ENCODE peak calls at places on chromosomes 2 and 18, in seven cellular contexts. A is iris pigment epithelial cell; G is CD8-positive, alpha-beta T cell; R is activated CD4-positive, alpha-beta T cell treated with anti-CD3 and anti-CD28 coated beads, Interleukin-2, amount 50 U/mL, for 4 hours; K is HCEC 1CT; S is T-helper 22 cell; F is cardiac muscle cell. X is an unnamed sample.

GRCh38 chr2:19900536-19901200 is 1.1 kb downstream of the TTC32 start:
- DNase-seq in K (no peak), R (peak), S (peak), F (peak), A (peak), G (peak), X (peak)

GRCh38 chr18:24427484-24427883 is 1.0 kb downstream of the IMPACT start:
- DNase-seq in G (no peak), K (peak), S (no peak), A (peak), F (peak), R (no peak), X (no peak)

GRCh38 chr2:128601298-128602037 is 282.8 kb upstream of the HS6ST1 start:
- DNase-seq in A (no peak), G (no peak), K (no peak), S (no peak), F (no peak), R (no peak), X (no peak)

GRCh38 chr2:28707592-28707991 is 44.0 kb upstream of the PPP1CB start:
- DNase-seq in S (no peak), K (no peak), R (no peak), A (no peak), G (no peak), F (no peak), X (no peak)

GRCh38 chr2:46847726-46848421 is 67.7 kb downstream of the MCFD2 start:
- DNase-seq in R (no peak), S (no peak), A (peak), K (peak), G (no peak), F (peak), X (no peak)

GRCh38 chr2:24878341-24878740 is 41.7 kb downstream of the ADCY3 start:
- DNase-seq in S (no peak), G (no peak), F (no peak), K (no peak), A (no peak), R (no peak), X (no peak)

GRCh38 chr2:177998006-177998405 is 74.6 kb downstream of the PDE11A start:
- DNase-seq in S (no peak), F (no peak), R (no peak), K (peak), A (peak), G (no peak), X (no peak)

GRCh38 chr2:180873219-180873618 is 107.2 kb upstream of the UBE2E3 start:
- DNase-seq in S (no peak), K (no peak), G (no peak), A (no peak), R (no peak), F (no peak), X (no peak)

GRCh38 chr2:73205611-73206010 is 3.2 kb downstream of the NOTO start:
- DNase-seq in S (no peak), G (no peak), R (no peak), A (no peak), F (no peak), K (no peak), X (no peak)

GRCh38 chr2:197145471-197146056 is 165.0 kb downstream of the ANKRD44 start:
- DNase-seq in G (peak), S (peak), K (no peak), A (no peak), F (no peak), R (no peak), X (no peak)

GRCh38 chr2:4882421-4882820 is 809.8 kb upstream of the SOX11 start:
- DNase-seq in S (no peak), F (no peak), G (no peak), A (no peak), K (no peak), R (no peak), X (no peak)

GRCh38 chr18:35588995-35589394 is 7.5 kb downstream of the GALNT1 start:
- DNase-seq in G (peak), K (no peak), A (no peak), F (no peak), R (peak), S (no peak), X (peak)

GRCh38 chr2:24832526-24832925 is 39.3 kb downstream of the CENPO start:
- DNase-seq in F (no peak), A (no peak), K (no peak), R (no peak), G (no peak), S (no peak), X (no peak)

GRCh38 chr2:16745466-16745865 is 79.8 kb upstream of the CYRIA start:
- DNase-seq in K (no peak), S (no peak), R (no peak), A (no peak), F (no peak), G (no peak), X (no peak)

GRCh38 chr2:171522057-171522803 is at the start of gene CYBRD1:
- DNase-seq in K (peak), S (no peak), A (peak), G (no peak), R (no peak), F (peak), X (no peak)

GRCh38 chr2:45889053-45889452 is 237.6 kb downstream of the PRKCE start:
- DNase-seq in K (no peak), A (peak), F (peak), G (peak), S (no peak), R (peak), X (peak)

GRCh38 chr2:148813603-148814065 is 61.4 kb upstream of the KIF5C start:
- DNase-seq in K (no peak), R (peak), A (no peak), G (peak), S (peak), F (no peak), X (no peak)

GRCh38 chr2:105925390-105925789 is 180.7 kb downstream of the NCK2 start:
- DNase-seq in A (no peak), S (no peak), G (no peak), K (no peak), R (no peak), F (no peak), X (no peak)

GRCh38 chr2:227406177-227407031 is 18.7 kb upstream of the SCYGR1 start:
- DNase-seq in A (peak), K (peak), S (no peak), G (no peak), F (peak), R (no peak), X (peak)

GRCh38 chr2:73995810-73996209 is 11.1 kb downstream of the TET3 start:
- DNase-seq in G (no peak), K (no peak), S (no peak), R (no peak), A (no peak), F (no peak), X (no peak)

GRCh38 chr2:227862741-227863588 is 8.5 kb upstream of the DAW1 start:
- DNase-seq in G (no peak), A (peak), K (peak), F (peak), S (no peak), R (no peak), X (no peak)

GRCh38 chr2:232335859-232336215 is 42.7 kb upstream of the ALPP start:
- DNase-seq in A (no peak), G (no peak), K (no peak), R (no peak), S (no peak), F (no peak), X (no peak)

GRCh38 chr2:15714002-15714401 is 122.3 kb downstream of the DDX1 start:
- DNase-seq in K (no peak), R (no peak), A (no peak), S (no peak), F (no peak), G (no peak), X (no peak)

GRCh38 chr2:19673213-19673791 is 228.5 kb downstream of the TTC32 start:
- DNase-seq in R (no peak), S (no peak), F (peak), G (no peak), K (no peak), A (peak), X (no peak)

GRCh38 chr2:215680605-215681598 is 245.0 kb upstream of the FN1 start:
- DNase-seq in S (peak), G (peak), R (no peak), A (peak), K (peak), F (peak), X (peak)

GRCh38 chr2:238727585-238728321 is 120.1 kb upstream of the TWIST2 start:
- DNase-seq in R (no peak), F (peak), G (no peak), A (no peak), S (no peak), K (peak), X (no peak)

GRCh38 chr2:201707753-201708152 is 9.3 kb upstream of the MPP4 start:
- DNase-seq in K (peak), S (no peak), A (peak), F (peak), R (no peak), G (no peak), X (no peak)

GRCh38 chr2:19746137-19746585 is 155.6 kb downstream of the TTC32 start:
- DNase-seq in S (no peak), R (no peak), G (no peak), A (no peak), F (no peak), K (no peak), X (no peak)

GRCh38 chr18:73124165-73124564 is 256.4 kb upstream of the NETO1 start:
- DNase-seq in K (no peak), S (no peak), A (no peak), G (no peak), R (no peak), F (no peak), X (no peak)

GRCh38 chr2:29295843-29296242 is 180.6 kb downstream of the CLIP4 start:
- DNase-seq in F (no peak), K (peak), S (no peak), R (no peak), A (peak), G (no peak), X (no peak)

GRCh38 chr2:181738074-181738473 is 57.8 kb upstream of the NEUROD1 start:
- DNase-seq in R (no peak), S (no peak), K (peak), G (no peak), F (peak), A (peak), X (no peak)

GRCh38 chr2:49192041-49192440 is 37.7 kb upstream of the FSHR start:
- DNase-seq in R (no peak), G (no peak), F (no peak), S (no peak), K (no peak), A (no peak), X (no peak)

GRCh38 chr2:101113441-101114267 is 37.5 kb downstream of the TBC1D8 start:
- DNase-seq in G (no peak), F (peak), R (no peak), A (peak), S (no peak), K (peak), X (no peak)

GRCh38 chr2:173972636-173973035 is 7.5 kb upstream of the SP3 start:
- DNase-seq in R (no peak), G (no peak), K (no peak), A (no peak), S (no peak), F (no peak), X (no peak)

GRCh38 chr2:229768235-229768634 is 53.9 kb upstream of the DNER start:
- DNase-seq in G (no peak), A (no peak), F (peak), K (no peak), R (no peak), S (no peak), X (no peak)

GRCh38 chr2:96856776-96857673 is 791 bp downstream of the ANKRD39 start:
- DNase-seq in R (no peak), K (no peak), S (no peak), F (no peak), G (peak), A (peak), X (peak)

GRCh38 chr18:3923750-3924149 is 473.8 kb downstream of the TGIF1 start:
- DNase-seq in F (peak), K (peak), A (peak), S (no peak), R (no peak), G (no peak), X (no peak)

GRCh38 chr2:142241016-142241415 is 110.2 kb upstream of the LRP1B start:
- DNase-seq in S (no peak), G (no peak), A (no peak), K (no peak), F (no peak), R (no peak), X (no peak)